ENCODE peak calls at places on chromosomes 2 and 18, in nine cellular contexts. W, H, O, J, M, A, I, N and V are unnamed samples. For H3K9me3, the result is how much of the 10 kb centered on the place peaks cover.

GRCh38 chr2:235030126-235030525 is 78.3 kb downstream of the SH3BP4 start:
- DNase-seq in W (no peak), H (no peak), O (no peak), J (no peak), M (no peak), A (no peak), I (no peak), N (no peak), V (no peak)

GRCh38 chr18:62768172-62768943 is 53.0 kb downstream of the PHLPP1 start:
- DNase-seq in W (no peak), H (peak), O (no peak), J (no peak), M (peak), A (no peak), I (no peak), N (no peak), V (no peak)

GRCh38 chr18:37565138-37565984 is at the start of gene CELF4:
- DNase-seq in W (no peak), H (peak), O (no peak), J (no peak), M (no peak), A (peak), I (no peak), N (no peak), V (no peak)

GRCh38 chr2:60054571-60055340 is 498.7 kb downstream of the BCL11A start:
- DNase-seq in W (no peak), H (no peak), O (no peak), J (peak), M (no peak), A (no peak), I (no peak), N (peak), V (no peak)

GRCh38 chr2:100070078-100070477 is 72.3 kb downstream of the AFF3 start:
- DNase-seq in W (no peak), H (no peak), O (no peak), J (no peak), M (peak), A (no peak), I (peak), N (no peak), V (no peak)

GRCh38 chr18:79987566-79987965 is 797 bp downstream of the TXNL4A start:
- DNase-seq in W (no peak), H (no peak), O (no peak), J (no peak), M (peak), A (no peak), I (no peak), N (no peak), V (no peak)

GRCh38 chr18:35127201-35127600 is 86.0 kb downstream of the MAPRE2 start:
- DNase-seq in W (no peak), H (no peak), O (no peak), J (no peak), M (no peak), A (no peak), I (peak), N (no peak), V (no peak)

GRCh38 chr2:237964194-237964577 is 2.6 kb upstream of the UBE2F start:
- DNase-seq in W (no peak), H (no peak), O (no peak), J (no peak), M (no peak), A (no peak), I (no peak), N (no peak), V (no peak)

GRCh38 chr2:71976685-71977084 is 171.0 kb downstream of the CYP26B1 start:
- DNase-seq in W (no peak), H (peak), O (no peak), J (no peak), M (no peak), A (no peak), I (no peak), N (no peak), V (no peak)

GRCh38 chr2:61799054-61799453 is 54.8 kb downstream of the FAM161A start:
- DNase-seq in W (no peak), H (no peak), O (no peak), J (no peak), M (no peak), A (no peak), I (no peak), N (no peak), V (no peak)

GRCh38 chr18:49491534-49491856 is 4.5 kb upstream of the C18orf32 start:
- DNase-seq in W (no peak), H (no peak), O (no peak), J (no peak), M (no peak), A (no peak), I (no peak), N (no peak), V (no peak)

GRCh38 chr2:240237609-240238151 is 97.2 kb upstream of the OTOS start:
- DNase-seq in W (no peak), H (no peak), O (peak), J (peak), M (peak), A (peak), I (peak), N (peak), V (peak)

GRCh38 chr18:63302647-63303405 is 16.7 kb downstream of the BCL2 start:
- DNase-seq in W (no peak), H (no peak), O (no peak), J (no peak), M (no peak), A (no peak), I (no peak), N (no peak), V (no peak)

GRCh38 chr2:205698556-205699282 is 16.4 kb downstream of the NRP2 start:
- DNase-seq in W (no peak), H (no peak), O (no peak), J (no peak), M (peak), A (no peak), I (peak), N (no peak), V (no peak)

GRCh38 chr2:175930504-175930903 is 71.6 kb downstream of the LNPK start:
- DNase-seq in W (no peak), H (no peak), O (no peak), J (no peak), M (peak), A (no peak), I (no peak), N (no peak), V (no peak)
- H3K27ac ChIP-seq in W (no peak), H (peak), O (peak), J (no peak), M (no peak), A (no peak), I (no peak), N (no peak), V (no peak)

DNA sequence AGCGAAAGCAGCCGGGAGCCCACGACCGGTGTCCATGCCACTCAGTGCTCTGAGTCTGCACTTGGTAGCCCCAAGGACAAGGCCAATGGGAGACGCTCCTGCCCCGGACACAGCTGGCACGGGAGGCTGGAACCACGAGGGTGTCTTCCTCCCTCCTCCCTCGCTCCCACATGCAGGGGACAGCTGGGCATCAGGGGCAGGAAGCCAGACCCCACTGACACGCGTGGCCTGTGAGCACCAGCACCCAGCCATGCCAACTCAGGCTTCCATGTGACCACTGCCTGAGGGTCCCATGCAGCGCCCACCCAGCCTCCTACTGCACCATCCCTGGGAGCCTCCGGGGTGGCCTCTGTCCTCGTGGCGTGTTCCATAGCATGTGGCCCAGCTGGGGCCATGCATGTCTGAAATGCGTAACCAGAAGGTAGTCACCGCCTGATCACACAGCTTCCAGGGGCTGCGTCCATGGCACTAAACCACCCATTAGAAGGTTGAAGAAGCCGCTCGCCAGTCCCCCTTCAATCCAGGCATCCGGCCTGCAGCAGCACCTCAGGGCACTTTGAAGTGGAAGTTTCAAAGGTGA is 323.2 kb upstream of the SALL3 start:
- DNase-seq in W (no peak), H (no peak), O (no peak), J (no peak), M (no peak), A (no peak), I (no peak), N (no peak), V (no peak)
- H3K9me3 ChIP-seq in W (under half), H (under half), O (under half), J (under half), M (under half), A (under half), I (half or more), N (under half), V (under half)

GRCh38 chr2:105557515-105557914 is 158.7 kb upstream of the FHL2 start:
- DNase-seq in W (no peak), H (peak), O (no peak), J (peak), M (no peak), A (no peak), I (no peak), N (no peak), V (no peak)

GRCh38 chr2:105561401-105561800 is 162.6 kb upstream of the FHL2 start:
- DNase-seq in W (no peak), H (no peak), O (no peak), J (no peak), M (no peak), A (no peak), I (no peak), N (no peak), V (no peak)

GRCh38 chr2:105568323-105568610 is 169.4 kb upstream of the FHL2 start:
- DNase-seq in W (no peak), H (no peak), O (no peak), J (no peak), M (peak), A (no peak), I (no peak), N (no peak), V (no peak)

GRCh38 chr2:105560157-105560556 is 161.3 kb upstream of the FHL2 start:
- DNase-seq in W (no peak), H (no peak), O (no peak), J (no peak), M (no peak), A (no peak), I (no peak), N (no peak), V (no peak)

GRCh38 chr2:105563000-105563719 is 164.3 kb upstream of the FHL2 start:
- DNase-seq in W (no peak), H (no peak), O (no peak), J (no peak), M (no peak), A (no peak), I (no peak), N (no peak), V (no peak)
- TF ChIP-seq CTCF in W (no peak), H (no peak), O (no peak), J (no peak), M (no peak), A (no peak), I (no peak), N (no peak), V (no peak)

GRCh38 chr2:233063269-233063975 is 3.3 kb downstream of the INPP5D start:
- DNase-seq in W (no peak), H (no peak), O (peak), J (no peak), M (no peak), A (peak), I (no peak), N (no peak), V (no peak)
- H3K27ac ChIP-seq in W (peak), H (no peak), O (no peak), J (no peak), M (no peak), A (no peak), I (no peak), N (no peak), V (peak)